ENCODE peak calls at places on chromosomes 11 and 22, in ten cellular contexts. One of them, this sample, is unnamed.

GRCh38 chr11:28615542-28615941 is 507.4 kb downstream of the METTL15 start:
- DNase-seq in SK-N-SH: no peak
- DNase-seq in K562: no peak
- DNase-seq in transverse colon: no peak
- DNase-seq in HepG2: no peak
- DNase-seq in upper lobe of left lung: no peak
- DNase-seq in H1: no peak
- DNase-seq in stomach: no peak
- DNase-seq in suprapubic skin: no peak
- DNase-seq in GM12878: no peak
- DNase-seq in this sample: no peak

GRCh38 chr11:36848675-36849074 is 250.6 kb upstream of the RAG2 start:
- DNase-seq in transverse colon: no peak
- DNase-seq in upper lobe of left lung: no peak
- DNase-seq in suprapubic skin: no peak
- DNase-seq in H1: no peak
- DNase-seq in HepG2: no peak
- DNase-seq in SK-N-SH: no peak
- DNase-seq in GM12878: no peak
- DNase-seq in K562: no peak
- DNase-seq in stomach: no peak
- DNase-seq in this sample: no peak

GRCh38 chr11:107591446-107592236 is 694 bp downstream of the ELMOD1 start:
- DNase-seq in GM12878: no peak
- DNase-seq in transverse colon: no peak
- DNase-seq in upper lobe of left lung: no peak
- DNase-seq in K562: no peak
- DNase-seq in suprapubic skin: no peak
- DNase-seq in H1: no peak
- DNase-seq in stomach: no peak
- DNase-seq in SK-N-SH: peak
- DNase-seq in HepG2: no peak
- DNase-seq in this sample: no peak

GRCh38 chr22:36015155-36015805 is 13.3 kb downstream of the RBFOX2 start:
- DNase-seq in GM12878: no peak
- DNase-seq in stomach: no peak
- DNase-seq in K562: no peak
- DNase-seq in suprapubic skin: no peak
- DNase-seq in HepG2: no peak
- DNase-seq in H1: no peak
- DNase-seq in upper lobe of left lung: no peak
- DNase-seq in SK-N-SH: no peak
- DNase-seq in transverse colon: no peak
- DNase-seq in this sample: no peak

GRCh38 chr11:112794321-112794720 is 166.9 kb upstream of the NCAM1 start:
- DNase-seq in upper lobe of left lung: no peak
- DNase-seq in K562: no peak
- DNase-seq in stomach: no peak
- DNase-seq in SK-N-SH: no peak
- DNase-seq in suprapubic skin: no peak
- DNase-seq in H1: no peak
- DNase-seq in GM12878: no peak
- DNase-seq in HepG2: no peak
- DNase-seq in transverse colon: no peak
- DNase-seq in this sample: no peak

GRCh38 chr22:42878561-42879305 is 21.7 kb upstream of the ARFGAP3 start:
- DNase-seq in HepG2: no peak
- DNase-seq in K562: no peak
- DNase-seq in SK-N-SH: no peak
- DNase-seq in stomach: no peak
- DNase-seq in upper lobe of left lung: no peak
- DNase-seq in H1: no peak
- DNase-seq in transverse colon: no peak
- DNase-seq in suprapubic skin: no peak
- DNase-seq in GM12878: no peak
- DNase-seq in this sample: no peak

GRCh38 chr22:26904483-26904882 is 247.1 kb downstream of the MIAT start:
- DNase-seq in K562: no peak
- DNase-seq in GM12878: no peak
- DNase-seq in HepG2: no peak
- DNase-seq in suprapubic skin: no peak
- DNase-seq in stomach: no peak
- DNase-seq in SK-N-SH: no peak
- DNase-seq in transverse colon: no peak
- DNase-seq in H1: no peak
- DNase-seq in upper lobe of left lung: no peak
- DNase-seq in this sample: no peak

GRCh38 chr11:110435780-110436717 is 6.3 kb downstream of the FDX1 start:
- DNase-seq in upper lobe of left lung: no peak
- DNase-seq in HepG2: no peak
- DNase-seq in transverse colon: no peak
- DNase-seq in suprapubic skin: no peak
- DNase-seq in H1: no peak
- DNase-seq in K562: peak
- DNase-seq in stomach: no peak
- DNase-seq in SK-N-SH: no peak
- DNase-seq in GM12878: no peak
- DNase-seq in this sample: no peak

GRCh38 chr22:17862646-17863181 is 88.4 kb upstream of the BID start:
- DNase-seq in upper lobe of left lung: no peak
- DNase-seq in H1: no peak
- DNase-seq in K562: no peak
- DNase-seq in stomach: no peak
- DNase-seq in transverse colon: no peak
- DNase-seq in GM12878: no peak
- DNase-seq in HepG2: no peak
- DNase-seq in suprapubic skin: no peak
- DNase-seq in SK-N-SH: no peak
- DNase-seq in this sample: no peak

GRCh38 chr11:13717331-13717730 is 48.9 kb downstream of the FAR1 start:
- DNase-seq in stomach: no peak
- DNase-seq in HepG2: no peak
- DNase-seq in GM12878: no peak
- DNase-seq in transverse colon: no peak
- DNase-seq in upper lobe of left lung: no peak
- DNase-seq in suprapubic skin: no peak
- DNase-seq in SK-N-SH: no peak
- DNase-seq in H1: no peak
- DNase-seq in K562: no peak
- DNase-seq in this sample: no peak

GRCh38 chr11:46299425-46300067 is 22.1 kb downstream of the CREB3L1 start:
- DNase-seq in transverse colon: no peak
- DNase-seq in stomach: no peak
- DNase-seq in HepG2: no peak
- DNase-seq in K562: no peak
- DNase-seq in H1: no peak
- DNase-seq in upper lobe of left lung: no peak
- DNase-seq in GM12878: no peak
- DNase-seq in suprapubic skin: no peak
- DNase-seq in SK-N-SH: no peak
- DNase-seq in this sample: no peak
- TF ChIP-seq CTCF in transverse colon: no peak
- TF ChIP-seq CTCF in stomach: no peak
- TF ChIP-seq CTCF in HepG2: no peak
- TF ChIP-seq CTCF in K562: no peak
- TF ChIP-seq CTCF in H1: peak
- TF ChIP-seq CTCF in upper lobe of left lung: no peak
- TF ChIP-seq CTCF in GM12878: no peak
- TF ChIP-seq CTCF in suprapubic skin: no peak
- TF ChIP-seq CTCF in SK-N-SH: no peak
- TF ChIP-seq CTCF in this sample: no peak

GRCh38 chr11:102534261-102534872 is 3.8 kb upstream of the MMP7 start:
- DNase-seq in HepG2: peak
- DNase-seq in H1: no peak
- DNase-seq in upper lobe of left lung: no peak
- DNase-seq in transverse colon: no peak
- DNase-seq in suprapubic skin: no peak
- DNase-seq in stomach: no peak
- DNase-seq in GM12878: no peak
- DNase-seq in K562: no peak
- DNase-seq in SK-N-SH: no peak
- DNase-seq in this sample: no peak
- TF ChIP-seq EP300 in HepG2: no peak
- TF ChIP-seq EP300 in H1: no peak
- TF ChIP-seq EP300 in upper lobe of left lung: no peak
- TF ChIP-seq EP300 in transverse colon: no peak
- TF ChIP-seq EP300 in suprapubic skin: no peak
- TF ChIP-seq EP300 in stomach: no peak
- TF ChIP-seq EP300 in GM12878: no peak
- TF ChIP-seq EP300 in K562: no peak
- TF ChIP-seq EP300 in SK-N-SH: no peak
- TF ChIP-seq EP300 in this sample: no peak

DNA sequence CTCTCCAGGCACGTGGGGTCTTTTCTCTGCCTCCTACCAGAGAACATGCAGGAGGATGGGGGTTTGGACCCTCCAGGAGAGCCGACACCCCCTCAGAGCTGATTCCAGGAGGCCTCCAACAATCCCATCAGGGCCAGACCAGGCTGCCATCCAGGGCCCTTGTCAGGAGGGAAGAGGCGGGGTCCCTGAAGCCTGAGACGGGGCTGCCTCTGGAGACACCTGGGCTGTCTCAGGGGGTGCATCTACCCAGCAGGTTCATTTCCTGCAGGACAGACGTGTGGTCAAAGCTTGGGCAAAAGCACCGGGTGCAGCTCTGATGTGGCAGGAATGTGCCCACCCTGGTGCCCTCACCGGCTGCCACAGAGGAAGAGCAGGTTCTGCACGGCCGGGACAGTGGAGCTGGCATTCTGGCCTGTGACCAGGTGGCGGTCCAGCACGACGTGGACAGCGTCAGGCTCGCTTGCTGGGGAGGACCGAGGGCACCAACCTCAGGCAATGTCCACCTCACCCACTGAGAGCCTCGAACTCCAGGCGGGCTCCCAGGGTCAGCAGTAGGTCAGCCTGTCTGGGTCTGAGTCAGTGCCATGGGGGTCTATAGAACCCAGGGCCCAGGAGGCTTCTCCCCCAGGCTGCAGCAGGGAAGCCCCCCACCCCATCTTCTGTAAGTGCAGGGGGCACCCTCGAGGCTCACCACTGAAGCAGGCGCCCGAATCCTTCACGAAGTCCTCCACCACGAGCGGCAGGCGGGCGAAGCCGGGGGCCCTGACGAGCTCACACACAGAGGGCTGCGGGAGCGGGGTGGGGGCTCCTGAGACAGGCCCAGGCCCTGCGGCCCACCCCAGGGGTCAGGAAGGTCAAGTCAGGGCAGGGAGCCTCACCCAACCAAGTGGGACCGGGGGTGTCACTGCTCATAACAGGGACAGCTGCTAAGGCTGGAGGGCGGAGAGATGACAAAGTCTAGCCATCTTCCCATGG is 6.4 kb downstream of the GATD1 start:
- DNase-seq in SK-N-SH: no peak
- DNase-seq in upper lobe of left lung: no peak
- DNase-seq in H1: no peak
- DNase-seq in stomach: no peak
- DNase-seq in transverse colon: no peak
- DNase-seq in GM12878: no peak
- DNase-seq in suprapubic skin: no peak
- DNase-seq in HepG2: no peak
- DNase-seq in K562: no peak
- DNase-seq in this sample: peak
- TF ChIP-seq POLR2AphosphoS5 in SK-N-SH: no peak
- TF ChIP-seq POLR2AphosphoS5 in upper lobe of left lung: no peak
- TF ChIP-seq POLR2AphosphoS5 in H1: no peak
- TF ChIP-seq POLR2AphosphoS5 in stomach: no peak
- TF ChIP-seq POLR2AphosphoS5 in transverse colon: no peak
- TF ChIP-seq POLR2AphosphoS5 in GM12878: no peak
- TF ChIP-seq POLR2AphosphoS5 in suprapubic skin: no peak
- TF ChIP-seq POLR2AphosphoS5 in HepG2: no peak
- TF ChIP-seq POLR2AphosphoS5 in K562: no peak
- TF ChIP-seq POLR2AphosphoS5 in this sample: no peak

GRCh38 chr11:76783294-76783900 is at the start of gene TSKU:
- DNase-seq in K562: no peak
- DNase-seq in GM12878: no peak
- DNase-seq in HepG2: no peak
- DNase-seq in H1: no peak
- DNase-seq in suprapubic skin: no peak
- DNase-seq in stomach: no peak
- DNase-seq in transverse colon: no peak
- DNase-seq in SK-N-SH: no peak
- DNase-seq in upper lobe of left lung: no peak
- DNase-seq in this sample: no peak

GRCh38 chr11:76782526-76783293 is 446 bp upstream of the TSKU start:
- DNase-seq in H1: peak
- DNase-seq in K562: peak
- DNase-seq in GM12878: no peak
- DNase-seq in transverse colon: peak
- DNase-seq in HepG2: peak
- DNase-seq in stomach: peak
- DNase-seq in upper lobe of left lung: peak
- DNase-seq in SK-N-SH: peak
- DNase-seq in suprapubic skin: peak
- DNase-seq in this sample: peak

GRCh38 chr11:76785513-76785912 is 2.4 kb downstream of the TSKU start:
- DNase-seq in stomach: no peak
- DNase-seq in SK-N-SH: no peak
- DNase-seq in H1: no peak
- DNase-seq in transverse colon: no peak
- DNase-seq in upper lobe of left lung: no peak
- DNase-seq in K562: no peak
- DNase-seq in GM12878: no peak
- DNase-seq in suprapubic skin: no peak
- DNase-seq in HepG2: no peak
- DNase-seq in this sample: no peak

GRCh38 chr11:76781861-76782500 is 1.2 kb upstream of the TSKU start:
- DNase-seq in upper lobe of left lung: no peak
- DNase-seq in GM12878: no peak
- DNase-seq in K562: no peak
- DNase-seq in H1: no peak
- DNase-seq in SK-N-SH: no peak
- DNase-seq in suprapubic skin: no peak
- DNase-seq in stomach: no peak
- DNase-seq in HepG2: peak
- DNase-seq in transverse colon: peak
- DNase-seq in this sample: no peak

DNA sequence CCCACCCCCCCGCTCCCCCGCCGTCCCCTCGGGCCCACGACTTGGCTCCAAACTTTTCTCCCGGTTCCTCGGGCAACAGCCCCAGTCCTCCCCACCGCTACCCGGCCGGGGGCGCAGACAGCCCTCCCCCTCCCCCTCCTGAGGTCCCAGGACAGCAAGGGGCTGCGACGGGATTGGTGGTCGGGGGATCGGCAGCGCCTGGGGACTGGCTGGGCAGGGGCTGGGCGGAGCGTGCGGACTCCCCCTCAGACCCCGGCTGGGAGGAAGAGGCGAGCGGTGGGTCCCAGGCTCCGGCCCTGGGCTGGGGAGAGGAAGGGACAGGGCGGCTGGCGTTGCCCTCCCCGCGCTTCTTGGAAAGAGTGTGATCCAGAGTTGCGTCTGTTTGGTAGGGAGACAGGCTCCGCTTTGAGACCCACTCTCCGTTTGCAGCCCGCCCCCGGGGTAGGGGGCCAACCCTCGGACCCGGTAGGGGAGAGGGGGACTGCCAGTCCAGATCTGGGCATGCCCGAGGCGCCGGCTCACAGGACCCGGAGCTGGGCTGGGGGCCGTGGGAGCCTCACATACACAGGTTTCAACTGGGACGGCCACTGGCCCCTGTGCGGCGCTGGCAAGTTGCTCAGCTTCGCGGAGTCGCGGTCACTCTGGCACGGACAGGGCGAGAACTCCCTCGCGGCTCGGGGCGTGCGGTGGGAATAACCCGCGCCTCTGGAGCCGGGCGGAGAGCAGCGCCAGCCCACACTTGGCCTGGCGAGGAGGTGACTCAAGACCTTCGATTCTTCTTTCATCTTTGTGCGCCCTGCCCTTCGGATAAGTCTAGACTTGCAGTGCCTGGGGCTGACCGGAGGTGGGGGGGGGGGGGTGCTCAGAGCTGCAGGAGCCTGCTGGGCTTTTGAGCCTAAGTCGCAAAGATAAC is 1.0 kb downstream of the TSKU start:
- DNase-seq in HepG2: peak
- DNase-seq in SK-N-SH: peak
- DNase-seq in GM12878: no peak
- DNase-seq in upper lobe of left lung: peak
- DNase-seq in K562: peak
- DNase-seq in stomach: peak
- DNase-seq in transverse colon: peak
- DNase-seq in suprapubic skin: no peak
- DNase-seq in H1: peak
- DNase-seq in this sample: peak
- TF ChIP-seq CTCF in HepG2: no peak
- TF ChIP-seq CTCF in SK-N-SH: no peak
- TF ChIP-seq CTCF in GM12878: no peak
- TF ChIP-seq CTCF in upper lobe of left lung: no peak
- TF ChIP-seq CTCF in K562: peak
- TF ChIP-seq CTCF in stomach: no peak
- TF ChIP-seq CTCF in transverse colon: no peak
- TF ChIP-seq CTCF in suprapubic skin: no peak
- TF ChIP-seq CTCF in H1: no peak
- TF ChIP-seq CTCF in this sample: no peak

This sample was measured in sigmoid colon.